ENCODE peak calls at places on chromosomes 7 and 10, in nine cellular contexts. N, T, W, I, A, O, Q, R and C are unnamed samples.

GRCh38 chr10:42790835-42791234 is 8.2 kb downstream of the BMS1 start:
- DNase-seq in N (no peak), T (no peak), W (no peak), I (no peak), A (no peak), O (no peak), Q (no peak), R (no peak), C (no peak)

GRCh38 chr7:135855836-135856235 is 107.2 kb upstream of the FAM180A start:
- DNase-seq in N (peak; percentile 22), T (no peak), W (peak; percentile 41), I (peak; percentile 56), A (no peak), O (peak; percentile 87), Q (no peak), R (peak; percentile 38), C (no peak)

GRCh38 chr10:103803941-103804340 is 51.4 kb downstream of the SH3PXD2A start:
- DNase-seq in N (no peak), T (no peak), W (no peak), I (peak; percentile 67), A (no peak), O (peak; percentile 56), Q (no peak), R (no peak), C (no peak)

GRCh38 chr10:107409517-107409916 is 245.0 kb upstream of the SORCS1 start:
- DNase-seq in N (peak; percentile 60), T (no peak), W (peak; percentile 1), I (peak; percentile 14), A (no peak), O (peak; percentile 25), Q (no peak), R (peak; percentile 63), C (no peak)

GRCh38 chr7:50226669-50227068 is 77.8 kb upstream of the IKZF1 start:
- DNase-seq in N (peak; percentile 44), T (no peak), W (no peak), I (no peak), A (no peak), O (no peak), Q (no peak), R (no peak), C (no peak)

GRCh38 chr7:28536259-28536658 is 123.9 kb downstream of the CREB5 start:
- DNase-seq in N (no peak), T (peak; percentile 58), W (no peak), I (peak; percentile 55), A (no peak), O (peak; percentile 8), Q (no peak), R (peak; percentile 51), C (peak; percentile 5)

GRCh38 chr7:45703911-45704682 is 129.9 kb downstream of the ADCY1 start:
- DNase-seq in N (no peak), T (no peak), W (no peak), I (no peak), A (no peak), O (no peak), Q (no peak), R (no peak), C (no peak)

GRCh38 chr10:74898201-74898976 is 72.0 kb downstream of the KAT6B start:
- DNase-seq in N (peak; percentile 78), T (no peak), W (peak; percentile 3), I (peak; percentile 56), A (no peak), O (no peak), Q (no peak), R (no peak), C (no peak)

GRCh38 chr10:105770813-105771212 is 1129.7 kb downstream of the SORCS3 start:
- DNase-seq in N (no peak), T (no peak), W (no peak), I (no peak), A (no peak), O (no peak), Q (no peak), R (no peak), C (no peak)

GRCh38 chr10:74032900-74033655 is 35.2 kb downstream of the VCL start:
- DNase-seq in N (no peak), T (no peak), W (no peak), I (peak; percentile 77), A (no peak), O (no peak), Q (no peak), R (no peak), C (no peak)

GRCh38 chr10:100972904-100973535 is 3.7 kb downstream of the SEMA4G start:
- DNase-seq in N (no peak), T (no peak), W (no peak), I (no peak), A (no peak), O (no peak), Q (no peak), R (no peak), C (no peak)

GRCh38 chr10:113705344-113705878 is 25.7 kb downstream of the CASP7 start:
- DNase-seq in N (no peak), T (no peak), W (no peak), I (no peak), A (no peak), O (peak; percentile 20), Q (no peak), R (no peak), C (no peak)

GRCh38 chr7:36455646-36456045 is 66.0 kb downstream of the ANLN start:
- DNase-seq in N (no peak), T (no peak), W (no peak), I (no peak), A (no peak), O (no peak), Q (no peak), R (no peak), C (no peak)

GRCh38 chr7:1486571-1486970 is 17.6 kb downstream of the INTS1 start:
- DNase-seq in N (no peak), T (no peak), W (no peak), I (no peak), A (no peak), O (no peak), Q (no peak), R (no peak), C (no peak)

GRCh38 chr7:1484569-1484968 is 19.6 kb downstream of the INTS1 start:
- DNase-seq in N (no peak), T (no peak), W (no peak), I (no peak), A (no peak), O (no peak), Q (no peak), R (no peak), C (no peak)

GRCh38 chr7:1483536-1484505 is 20.4 kb downstream of the INTS1 start:
- DNase-seq in N (no peak), T (no peak), W (no peak), I (no peak), A (no peak), O (no peak), Q (no peak), R (no peak), C (no peak)

GRCh38 chr7:1483079-1483478 is 21.1 kb downstream of the INTS1 start:
- DNase-seq in N (no peak), T (no peak), W (no peak), I (no peak), A (no peak), O (no peak), Q (no peak), R (no peak), C (no peak)

DNA sequence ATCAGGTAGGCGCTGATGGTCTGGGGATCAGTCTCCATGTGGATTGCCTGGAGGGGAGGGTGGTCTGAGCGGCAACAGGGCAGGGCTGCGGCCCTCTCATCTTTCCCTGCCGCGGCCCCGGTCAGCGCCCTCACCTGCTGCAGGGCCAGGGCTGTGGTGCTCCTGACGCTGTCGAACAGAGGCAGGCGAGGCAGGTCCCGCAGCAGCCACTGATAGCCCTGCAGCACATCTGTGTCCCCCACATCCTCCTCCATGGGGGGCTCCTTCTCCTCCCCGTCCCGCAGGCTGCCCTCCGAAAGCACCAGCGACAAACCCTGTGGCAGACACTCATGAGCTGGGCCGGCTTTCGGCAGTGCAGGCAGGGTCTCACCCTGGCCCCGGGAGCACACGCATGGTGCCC is 19.0 kb downstream of the INTS1 start:
- DNase-seq in N (no peak), T (no peak), W (no peak), I (no peak), A (no peak), O (no peak), Q (no peak), R (no peak), C (no peak)
- TF ChIP-seq CTCF in N (no peak), T (no peak), W (no peak), I (no peak), A (no peak), O (no peak), Q (no peak), R (no peak), C (no peak)

DNA sequence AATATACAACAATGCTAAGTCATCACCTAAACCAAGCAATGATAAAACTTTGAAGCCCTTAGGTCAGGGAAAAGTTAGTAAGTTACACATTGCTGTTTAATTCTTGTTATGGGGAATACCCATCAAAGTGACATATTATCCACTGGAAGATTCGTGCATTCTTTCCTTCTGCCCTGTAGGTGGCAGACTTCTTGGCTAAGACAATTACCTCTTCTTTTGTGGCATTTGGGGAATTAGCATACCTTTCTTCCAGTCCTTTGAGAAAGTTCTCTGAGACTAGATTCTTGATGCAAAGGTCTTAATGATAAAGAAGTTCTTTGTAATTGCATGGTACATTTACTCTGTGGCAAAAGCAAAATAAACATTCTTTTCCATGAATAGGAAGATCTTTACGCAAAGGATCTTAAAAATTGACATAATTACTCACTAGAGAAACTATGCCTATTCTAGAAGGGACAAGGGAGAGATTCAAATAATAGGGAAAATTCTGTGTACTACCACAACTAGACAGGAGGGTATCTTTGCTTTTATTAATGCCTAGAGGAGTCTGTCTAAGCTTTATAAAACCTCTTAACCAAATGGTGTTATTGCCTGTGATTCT is 395.9 kb downstream of the GRM8 start:
- DNase-seq in N (peak; percentile 18), T (no peak), W (peak; percentile 19), I (peak; percentile 16), A (no peak), O (peak; percentile 32), Q (no peak), R (peak; percentile 31), C (no peak)
- TF ChIP-seq CTCF in N (peak; percentile 58), T (no peak), W (peak; percentile 83), I (peak; percentile 71), A (no peak), O (peak; percentile 81), Q (no peak), R (peak; percentile 56), C (peak; percentile 66)

DNA sequence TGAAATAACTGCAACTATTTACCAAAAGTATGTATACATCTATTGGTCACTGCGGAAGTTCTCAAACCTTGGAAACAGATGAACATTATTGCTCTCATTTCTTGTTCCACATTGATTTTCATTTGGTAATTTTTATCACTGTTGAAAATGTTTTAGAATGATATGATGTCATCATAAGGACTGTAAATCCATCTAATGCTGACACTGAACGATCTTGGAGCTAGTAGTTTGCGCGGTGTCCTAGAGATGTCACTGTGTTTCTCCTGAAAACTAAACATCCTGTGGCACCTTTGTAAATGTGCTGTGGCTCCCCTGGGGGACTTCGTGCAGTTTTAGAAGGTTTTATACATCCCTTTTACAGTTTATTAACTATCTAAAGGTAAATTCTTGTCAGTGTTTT is 73.5 kb downstream of the DNAJB9 start:
- DNase-seq in N (no peak), T (no peak), W (no peak), I (no peak), A (no peak), O (no peak), Q (no peak), R (no peak), C (no peak)
- TF ChIP-seq CTCF in N (no peak), T (no peak), W (peak; percentile 26), I (no peak), A (no peak), O (no peak), Q (no peak), R (no peak), C (no peak)

GRCh38 chr7:66075590-66076458 is at the start of gene ASL:
- DNase-seq in N (peak; percentile 95), T (peak; percentile 93), W (peak; percentile 92), I (peak; percentile 88), A (peak; percentile 90), O (peak; percentile 92), Q (peak; percentile 89), R (peak; percentile 93), C (peak; percentile 90)
- TF ChIP-seq CTCF in N (no peak), T (no peak), W (peak; percentile 51), I (no peak), A (no peak), O (peak; percentile 30), Q (peak; percentile 13), R (no peak), C (peak; percentile 25)